ENCODE peak calls at places on chromosomes 2 and 18, in four cellular contexts. One of them, this sample, is unnamed.

GRCh38 chr18:11175266-11175947 is 26.0 kb upstream of the PIEZO2 start:
- DNase-seq in transverse colon: no peak
- DNase-seq in CD8-positive, alpha-beta T cell: no peak
- DNase-seq in epithelial cell of proximal tubule: no peak
- DNase-seq in this sample: no peak

GRCh38 chr2:166375736-166376487 is at the start of gene SCN9A:
- DNase-seq in transverse colon: peak
- DNase-seq in CD8-positive, alpha-beta T cell: no peak
- DNase-seq in epithelial cell of proximal tubule: no peak
- DNase-seq in this sample: no peak

GRCh38 chr2:67476808-67477790 is 80.0 kb downstream of the ETAA1 start:
- DNase-seq in transverse colon: peak
- DNase-seq in CD8-positive, alpha-beta T cell: no peak
- DNase-seq in epithelial cell of proximal tubule: no peak
- DNase-seq in this sample: no peak

GRCh38 chr2:112869258-112869842 is 32.8 kb upstream of the IL1B start:
- DNase-seq in transverse colon: peak
- DNase-seq in CD8-positive, alpha-beta T cell: no peak
- DNase-seq in epithelial cell of proximal tubule: no peak
- DNase-seq in this sample: no peak

GRCh38 chr2:120770176-120770575 is 34.5 kb downstream of the GLI2 start:
- DNase-seq in transverse colon: no peak
- DNase-seq in CD8-positive, alpha-beta T cell: no peak
- DNase-seq in epithelial cell of proximal tubule: no peak
- DNase-seq in this sample: no peak

GRCh38 chr2:130791617-130791939 is 36.2 kb downstream of the AMER3 start:
- DNase-seq in transverse colon: no peak
- DNase-seq in CD8-positive, alpha-beta T cell: no peak
- DNase-seq in epithelial cell of proximal tubule: no peak
- DNase-seq in this sample: no peak

GRCh38 chr18:45772081-45772480 is 48.1 kb downstream of the SLC14A1 start:
- DNase-seq in transverse colon: no peak
- DNase-seq in CD8-positive, alpha-beta T cell: no peak
- DNase-seq in epithelial cell of proximal tubule: no peak
- DNase-seq in this sample: no peak

GRCh38 chr18:49510393-49511115 is 23.5 kb upstream of the C18orf32 start:
- DNase-seq in transverse colon: peak
- DNase-seq in CD8-positive, alpha-beta T cell: peak
- DNase-seq in epithelial cell of proximal tubule: no peak
- DNase-seq in this sample: peak

GRCh38 chr18:9739516-9739915 is 31.4 kb downstream of the RAB31 start:
- DNase-seq in transverse colon: no peak
- DNase-seq in CD8-positive, alpha-beta T cell: no peak
- DNase-seq in epithelial cell of proximal tubule: no peak
- DNase-seq in this sample: no peak

GRCh38 chr18:55256568-55257289 is 297.5 kb upstream of the CCDC68 start:
- DNase-seq in transverse colon: no peak
- DNase-seq in CD8-positive, alpha-beta T cell: no peak
- DNase-seq in epithelial cell of proximal tubule: peak
- DNase-seq in this sample: no peak

GRCh38 chr2:135072125-135072997 is 20.3 kb downstream of the RAB3GAP1 start:
- DNase-seq in transverse colon: no peak
- DNase-seq in CD8-positive, alpha-beta T cell: no peak
- DNase-seq in epithelial cell of proximal tubule: no peak
- DNase-seq in this sample: no peak

DNA sequence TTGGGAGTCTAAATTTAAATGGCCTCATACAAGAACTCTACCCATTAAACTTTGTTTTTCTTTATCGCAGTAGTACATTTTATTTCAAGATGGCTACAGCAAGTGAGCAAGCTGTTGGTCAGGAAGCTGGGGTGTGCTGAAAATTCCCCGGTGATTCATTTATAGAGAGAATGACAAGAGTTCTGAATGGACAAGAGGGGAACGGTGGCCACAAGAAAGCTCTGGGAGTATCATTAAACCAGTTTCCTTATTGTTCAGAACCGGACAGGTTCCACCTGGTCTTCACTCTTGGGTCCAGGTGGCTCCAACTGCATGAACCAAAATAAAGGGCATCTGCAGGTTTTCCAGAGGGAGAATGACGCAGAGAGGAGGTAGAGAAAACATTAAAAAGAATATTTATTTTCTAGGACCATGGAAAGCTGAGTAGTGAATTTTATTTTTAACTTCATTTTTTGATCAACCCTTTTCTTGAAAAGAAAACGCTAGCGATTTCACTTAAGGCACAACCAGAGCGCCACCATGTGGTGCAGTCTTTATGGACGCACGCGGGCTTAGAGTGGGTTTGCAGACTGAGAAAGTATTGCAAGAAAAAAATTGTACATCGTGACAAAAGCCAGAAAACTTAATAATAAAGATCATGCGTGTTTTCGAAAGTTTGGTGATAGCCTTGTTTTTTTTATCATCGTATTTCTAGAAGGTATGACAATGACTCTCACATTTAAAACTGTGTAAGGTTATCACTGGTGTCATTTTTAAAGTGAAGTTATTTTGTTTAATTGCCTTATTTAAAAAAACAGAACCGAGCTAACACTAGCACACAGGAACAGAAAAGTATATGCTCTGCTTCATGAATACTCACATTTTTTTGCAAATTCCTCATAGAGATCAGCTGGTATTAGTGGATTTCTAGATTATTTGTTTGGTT is 97.9 kb upstream of the NOL4 start:
- DNase-seq in transverse colon: peak
- DNase-seq in CD8-positive, alpha-beta T cell: no peak
- DNase-seq in epithelial cell of proximal tubule: peak
- DNase-seq in this sample: no peak
- TF ChIP-seq CTCF in transverse colon: peak
- TF ChIP-seq CTCF in CD8-positive, alpha-beta T cell: no peak
- TF ChIP-seq CTCF in epithelial cell of proximal tubule: peak
- TF ChIP-seq CTCF in this sample: no peak

DNA sequence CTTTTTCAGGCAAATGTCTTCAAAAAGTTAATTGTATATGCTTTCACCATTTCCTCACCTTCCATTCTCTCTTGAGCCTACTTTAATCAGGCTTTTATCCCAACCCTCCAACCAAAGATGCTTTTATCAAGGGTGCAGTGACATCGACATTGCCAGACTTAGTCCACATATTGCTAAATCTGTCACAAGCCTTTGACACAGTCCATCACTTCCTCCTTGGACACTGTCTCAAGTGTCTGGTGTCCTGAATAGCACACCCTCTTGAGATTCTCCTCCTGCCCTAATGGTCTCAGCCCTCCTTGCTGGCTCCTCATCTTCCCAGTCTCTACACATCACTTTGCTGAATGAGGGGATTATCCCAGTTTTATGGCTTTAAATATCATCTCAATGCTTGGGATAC is 147.5 kb upstream of the SLC39A10 start:
- DNase-seq in transverse colon: no peak
- DNase-seq in CD8-positive, alpha-beta T cell: no peak
- DNase-seq in epithelial cell of proximal tubule: no peak
- DNase-seq in this sample: no peak
- TF ChIP-seq CTCF in transverse colon: no peak
- TF ChIP-seq CTCF in CD8-positive, alpha-beta T cell: no peak
- TF ChIP-seq CTCF in epithelial cell of proximal tubule: no peak
- TF ChIP-seq CTCF in this sample: no peak

GRCh38 chr2:111663471-111663951 is 220.5 kb downstream of the ANAPC1 start:
- DNase-seq in transverse colon: no peak
- DNase-seq in CD8-positive, alpha-beta T cell: no peak
- DNase-seq in epithelial cell of proximal tubule: no peak
- DNase-seq in this sample: no peak
- TF ChIP-seq CTCF in transverse colon: no peak
- TF ChIP-seq CTCF in CD8-positive, alpha-beta T cell: no peak
- TF ChIP-seq CTCF in epithelial cell of proximal tubule: no peak
- TF ChIP-seq CTCF in this sample: no peak

GRCh38 chr2:33412920-33413319 is 63.5 kb upstream of the RASGRP3 start:
- DNase-seq in transverse colon: no peak
- DNase-seq in CD8-positive, alpha-beta T cell: no peak
- DNase-seq in epithelial cell of proximal tubule: no peak
- DNase-seq in this sample: no peak
- TF ChIP-seq CTCF in transverse colon: peak
- TF ChIP-seq CTCF in CD8-positive, alpha-beta T cell: no peak
- TF ChIP-seq CTCF in epithelial cell of proximal tubule: peak
- TF ChIP-seq CTCF in this sample: no peak

GRCh38 chr18:68960355-68960754 is 162.5 kb downstream of the CCDC102B start:
- DNase-seq in transverse colon: no peak
- DNase-seq in CD8-positive, alpha-beta T cell: no peak
- DNase-seq in epithelial cell of proximal tubule: no peak
- DNase-seq in this sample: no peak
- TF ChIP-seq CTCF in transverse colon: no peak
- TF ChIP-seq CTCF in CD8-positive, alpha-beta T cell: no peak
- TF ChIP-seq CTCF in epithelial cell of proximal tubule: no peak
- TF ChIP-seq CTCF in this sample: no peak

This sample was measured in natural killer cell.